ENCODE peak calls at places on chromosomes 16 and 17, in seven cellular contexts. A, T, K, Q, R, I and P are unnamed samples.
A peak's percentile ranks its signal among the peaks of the same experiment; 100 is the strongest.

GRCh38 chr17:53006006-53006405 is 816.7 kb upstream of the KIF2B start:
- DNase-seq in Q (no peak), A (no peak), K (no peak), R (no peak), T (no peak), I (no peak), P (no peak)

GRCh38 chr16:6684076-6684673 is 648.5 kb upstream of the RBFOX1 start:
- DNase-seq in Q (peak; percentile 12), K (no peak), T (no peak), I (no peak), R (peak; percentile 5), A (peak; percentile 36), P (peak; percentile 25)

GRCh38 chr17:38586788-38587187 is 19.0 kb downstream of the SRCIN1 start:
- DNase-seq in T (no peak), K (no peak), I (no peak), R (no peak), A (no peak), Q (no peak), P (no peak)

GRCh38 chr16:88591577-88592021 is 21.4 kb downstream of the ZC3H18 start:
- DNase-seq in A (no peak), R (no peak), K (no peak), T (peak; percentile 90), Q (no peak), I (no peak), P (no peak)

GRCh38 chr16:50822671-50823070 is 80.8 kb downstream of the CYLD start:
- DNase-seq in Q (no peak), T (no peak), R (no peak), K (no peak), A (no peak), I (no peak), P (no peak)

GRCh38 chr16:25020112-25020591 is 5.0 kb upstream of the ARHGAP17 start:
- DNase-seq in T (no peak), K (no peak), R (no peak), Q (no peak), I (no peak), A (no peak), P (no peak)

GRCh38 chr16:87723224-87723619 is 42.6 kb downstream of the KLHDC4 start:
- DNase-seq in Q (peak; percentile 64), R (no peak), I (no peak), K (no peak), A (peak; percentile 99), T (peak; percentile 58), P (no peak)

GRCh38 chr16:64627781-64628180 is 494.1 kb downstream of the CDH11 start:
- DNase-seq in I (no peak), R (no peak), Q (no peak), T (no peak), K (no peak), A (no peak), P (no peak)

GRCh38 chr16:75861981-75862380 is 135.7 kb upstream of the CPHXL start:
- DNase-seq in Q (no peak), R (no peak), A (no peak), K (no peak), I (no peak), T (no peak), P (no peak)

GRCh38 chr16:67713647-67714273 is 5.4 kb downstream of the GFOD2 start:
- DNase-seq in T (no peak), R (no peak), Q (no peak), K (no peak), I (no peak), A (no peak), P (no peak)

GRCh38 chr17:65618516-65618915 is 57.1 kb upstream of the AXIN2 start:
- DNase-seq in T (no peak), A (no peak), I (no peak), Q (no peak), K (no peak), R (no peak), P (no peak)

GRCh38 chr17:732788-733720 is 658 bp downstream of the TLCD3A start:
- DNase-seq in K (no peak), T (no peak), I (no peak), Q (no peak), R (no peak), A (peak; percentile 82), P (peak; percentile 33)

GRCh38 chr17:72717676-72718075 is 374.8 kb downstream of the SLC39A11 start:
- DNase-seq in T (no peak), I (peak; percentile 76), Q (no peak), A (no peak), R (no peak), K (no peak), P (no peak)

GRCh38 chr17:50834786-50835562 is 412 bp upstream of the WFIKKN2 start:
- DNase-seq in A (no peak), K (no peak), I (no peak), Q (no peak), R (no peak), T (no peak), P (no peak)

GRCh38 chr16:75204410-75204758 is 2.6 kb downstream of the CTRB2 start:
- DNase-seq in I (no peak), T (no peak), K (no peak), Q (no peak), R (no peak), A (no peak), P (no peak)

GRCh38 chr16:84782841-84783240 is 36.9 kb upstream of the CRISPLD2 start:
- DNase-seq in A (no peak), K (no peak), I (no peak), Q (no peak), T (no peak), R (no peak), P (no peak)

GRCh38 chr16:29993903-29994612 is 1.4 kb downstream of the HIRIP3 start:
- DNase-seq in A (no peak), T (no peak), R (no peak), K (no peak), I (no peak), Q (no peak), P (no peak)

GRCh38 chr17:57949649-57950048 is 5.6 kb downstream of the CUEDC1 start:
- DNase-seq in R (no peak), I (no peak), Q (no peak), K (no peak), T (no peak), A (no peak), P (peak; percentile 69)

GRCh38 chr17:17871913-17872312 is 35.1 kb upstream of the SREBF1 start:
- DNase-seq in Q (no peak), K (no peak), T (no peak), R (no peak), I (no peak), A (no peak), P (no peak)

GRCh38 chr16:69469807-69470561 is 45.6 kb downstream of the CYB5B start:
- DNase-seq in T (peak; percentile 90), I (no peak), R (no peak), Q (no peak), K (no peak), A (no peak), P (no peak)

GRCh38 chr17:16447676-16448075 is 32.3 kb downstream of the TRPV2 start:
- DNase-seq in I (no peak), Q (no peak), T (no peak), A (no peak), R (no peak), K (no peak), P (no peak)

GRCh38 chr17:16450028-16450427 is 34.7 kb downstream of the TRPV2 start:
- DNase-seq in T (no peak), Q (no peak), K (no peak), A (no peak), I (no peak), R (no peak), P (no peak)

GRCh38 chr17:16446338-16446983 is 31.1 kb downstream of the TRPV2 start:
- DNase-seq in A (no peak), R (no peak), T (no peak), K (no peak), Q (no peak), I (no peak), P (no peak)

GRCh38 chr17:16448490-16448889 is 33.1 kb downstream of the TRPV2 start:
- DNase-seq in K (no peak), T (no peak), I (no peak), R (no peak), A (no peak), Q (no peak), P (no peak)

DNA sequence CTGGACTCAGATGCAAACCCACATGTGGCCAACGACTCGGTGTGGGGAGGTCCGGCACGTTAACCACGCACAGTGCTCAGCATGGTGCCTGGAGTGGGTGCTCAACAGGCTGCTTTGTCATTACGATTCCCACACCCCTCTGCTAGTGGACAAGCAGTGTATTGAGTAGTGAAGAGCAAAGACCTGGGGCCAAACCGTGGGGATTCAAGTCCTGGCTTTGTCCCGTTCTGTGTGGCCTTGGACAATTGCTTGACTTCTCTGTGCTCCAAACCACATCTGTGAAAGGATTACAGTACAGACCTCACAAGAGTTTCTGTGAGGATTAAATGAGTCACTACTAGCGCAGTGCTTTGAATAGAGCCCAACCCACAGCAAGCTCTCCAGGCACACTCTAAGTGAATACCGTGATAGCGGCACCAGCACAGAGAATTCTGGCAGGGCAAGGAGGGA is 33.8 kb downstream of the TRPV2 start:
- DNase-seq in A (no peak), R (no peak), I (no peak), Q (no peak), T (no peak), K (no peak), P (no peak)
- TF ChIP-seq JUND in A (no peak), R (no peak), I (no peak), Q (no peak), T (no peak), K (no peak), P (no peak)

GRCh38 chr17:42754782-42755181 is 6.2 kb upstream of the RAMP2 start:
- DNase-seq in I (no peak), K (no peak), R (no peak), T (no peak), Q (no peak), A (no peak), P (no peak)
- TF ChIP-seq JUND in I (no peak), K (no peak), R (no peak), T (no peak), Q (no peak), A (no peak), P (no peak)

DNA sequence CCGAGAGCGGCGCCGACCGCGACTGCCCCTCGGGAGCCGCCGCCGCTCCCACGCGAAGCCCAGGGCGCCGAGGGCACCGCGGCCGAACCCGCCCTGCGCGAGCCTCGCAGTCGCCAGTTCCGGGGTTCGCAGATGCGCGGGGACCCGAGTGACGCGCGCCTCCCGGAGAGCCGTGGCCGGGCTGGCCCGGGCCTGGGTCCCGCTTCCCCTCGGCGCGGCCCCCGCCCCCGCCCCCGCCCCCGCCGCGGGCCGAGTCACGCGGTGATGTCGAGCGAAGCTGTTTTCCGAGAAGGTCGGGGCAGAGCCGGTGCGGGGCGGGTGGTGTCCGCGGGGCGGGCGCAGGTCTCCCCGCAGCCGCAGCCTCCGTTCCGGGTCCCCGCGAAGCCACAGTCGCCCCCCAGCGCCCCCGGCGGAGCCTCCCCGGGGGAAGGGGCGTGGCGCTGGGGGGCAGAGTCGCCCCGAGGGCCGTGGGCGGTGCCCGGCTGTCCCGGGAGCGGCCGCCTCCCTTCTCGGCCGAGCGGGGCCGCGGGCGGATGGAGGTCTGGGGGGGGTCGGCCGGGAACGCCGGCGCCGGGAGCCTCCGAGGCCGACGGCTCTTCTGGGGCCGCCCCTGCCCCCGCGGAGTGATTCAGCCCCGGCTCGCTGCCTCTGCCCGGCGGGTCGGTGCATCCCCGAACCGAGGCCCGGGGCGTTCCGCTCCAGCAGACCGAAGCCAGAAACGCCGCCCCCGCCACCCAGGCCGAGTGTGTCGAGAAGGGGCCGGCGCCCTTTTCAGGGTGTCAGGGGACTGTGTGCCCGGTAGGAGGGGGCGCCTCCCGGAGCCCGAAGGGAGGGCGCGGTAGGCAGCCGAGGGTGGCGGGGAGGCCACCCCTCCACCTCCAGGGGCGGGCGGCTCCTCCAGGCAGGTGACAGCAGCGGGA is 1.5 kb downstream of the METRNL start:
- DNase-seq in I (no peak), K (no peak), R (no peak), A (peak; percentile 77), Q (peak; percentile 81), T (no peak), P (no peak)
- TF ChIP-seq JUND in I (no peak), K (no peak), R (no peak), A (no peak), Q (no peak), T (no peak), P (no peak)

GRCh38 chr16:53502331-53503269 is at the start of gene AKTIP:
- DNase-seq in A (peak; percentile 65), Q (peak; percentile 55), T (no peak), R (no peak), I (no peak), K (no peak), P (peak; percentile 84)
- TF ChIP-seq JUND in A (no peak), Q (no peak), T (no peak), R (no peak), I (no peak), K (no peak), P (no peak)